ENCODE peak calls at places on chromosomes 7 and 10, in seven cellular contexts. V, U, E, O, Z, X and Q are unnamed samples.

GRCh38 chr10:128116851-128117615 is 9.2 kb downstream of the MKI67 start:
- ATAC-seq in V (no peak), U (no peak), E (no peak), O (no peak), Z (no peak), X (no peak), Q (no peak)

GRCh38 chr7:23002698-23003097 is 11.2 kb downstream of the HYCC1 start:
- ATAC-seq in V (no peak), U (no peak), E (no peak), O (no peak), Z (no peak), X (no peak), Q (no peak)

GRCh38 chr10:27601937-27602538 is 97.9 kb downstream of the RAB18 start:
- ATAC-seq in V (no peak), U (no peak), E (no peak), O (no peak), Z (peak), X (peak), Q (no peak)

GRCh38 chr10:124680675-124681074 is 63.5 kb downstream of the FAM53B start:
- ATAC-seq in V (no peak), U (peak), E (no peak), O (no peak), Z (peak), X (no peak), Q (no peak)

GRCh38 chr10:14665304-14665703 is 109.4 kb downstream of the FAM107B start:
- ATAC-seq in V (peak), U (peak), E (peak), O (peak), Z (no peak), X (no peak), Q (no peak)

GRCh38 chr7:33814400-33814799 is 90.9 kb upstream of the BMPER start:
- ATAC-seq in V (no peak), U (no peak), E (no peak), O (no peak), Z (peak), X (peak), Q (no peak)

GRCh38 chr7:64642046-64642445 is 23.9 kb upstream of the ZNF107 start:
- ATAC-seq in V (no peak), U (no peak), E (no peak), O (no peak), Z (no peak), X (no peak), Q (no peak)

GRCh38 chr7:134724606-134725005 is 54.8 kb upstream of the CALD1 start:
- ATAC-seq in V (no peak), U (no peak), E (peak), O (peak), Z (no peak), X (peak), Q (peak)

GRCh38 chr10:7193369-7193768 is 217.5 kb downstream of the SFMBT2 start:
- ATAC-seq in V (no peak), U (no peak), E (no peak), O (peak), Z (no peak), X (peak), Q (no peak)

GRCh38 chr7:99127636-99128035 is 16.3 kb downstream of the SMURF1 start:
- ATAC-seq in V (no peak), U (no peak), E (peak), O (no peak), Z (no peak), X (no peak), Q (no peak)

GRCh38 chr7:112199035-112199655 is 7.1 kb downstream of the DOCK4 start:
- ATAC-seq in V (no peak), U (no peak), E (no peak), O (no peak), Z (no peak), X (no peak), Q (no peak)

GRCh38 chr10:66321746-66322145 is 604.1 kb upstream of the LRRTM3 start:
- ATAC-seq in V (peak), U (no peak), E (peak), O (peak), Z (no peak), X (peak), Q (no peak)

GRCh38 chr7:26958834-26959233 is 94.4 kb upstream of the SKAP2 start:
- ATAC-seq in V (no peak), U (no peak), E (no peak), O (no peak), Z (no peak), X (no peak), Q (no peak)

GRCh38 chr10:117884088-117884487 is 162.7 kb downstream of the RAB11FIP2 start:
- ATAC-seq in V (no peak), U (no peak), E (no peak), O (no peak), Z (no peak), X (no peak), Q (no peak)

GRCh38 chr10:90975096-90975495 is 54.2 kb upstream of the ANKRD1 start:
- ATAC-seq in V (no peak), U (no peak), E (no peak), O (no peak), Z (no peak), X (no peak), Q (no peak)

GRCh38 chr7:2069472-2069860 is 163.3 kb downstream of the MAD1L1 start:
- ATAC-seq in V (no peak), U (no peak), E (no peak), O (no peak), Z (peak), X (no peak), Q (no peak)